ENCODE peak calls at places on chromosomes 13 and 19, in nine cellular contexts. One of them, this sample, is unnamed.

GRCh38 chr13:29954082-29955043 is 103.9 kb upstream of the UBL3 start:
- DNase-seq in T-helper 2 cell: no peak
- DNase-seq in T-helper 1 cell: peak
- DNase-seq in ELR: no peak
- DNase-seq in EL: no peak
- DNase-seq in stimulated activated CD4-positive, alpha-beta T cell treated with anti-CD3 and anti-CD28 coated beads, TNF-alpha, amount 100 ng/mL, for 24 hours: no peak
- DNase-seq in caudate nucleus: no peak
- DNase-seq in activated CD4-positive, CD25-positive, alpha-beta regulatory T cell treated with anti-CD3 and anti-CD28 coated beads, Interleukin-2, amount 50 U/mL, for 72 hours: peak
- DNase-seq in H1: no peak
- DNase-seq in this sample: no peak

GRCh38 chr19:10611907-10612306 is 13.4 kb upstream of the SLC44A2 start:
- DNase-seq in T-helper 2 cell: no peak
- DNase-seq in T-helper 1 cell: no peak
- DNase-seq in ELR: no peak
- DNase-seq in EL: no peak
- DNase-seq in stimulated activated CD4-positive, alpha-beta T cell treated with anti-CD3 and anti-CD28 coated beads, TNF-alpha, amount 100 ng/mL, for 24 hours: no peak
- DNase-seq in caudate nucleus: no peak
- DNase-seq in activated CD4-positive, CD25-positive, alpha-beta regulatory T cell treated with anti-CD3 and anti-CD28 coated beads, Interleukin-2, amount 50 U/mL, for 72 hours: no peak
- DNase-seq in H1: no peak
- DNase-seq in this sample: no peak

GRCh38 chr13:24605923-24606372 is 74.3 kb upstream of the ATP12A start:
- DNase-seq in T-helper 2 cell: no peak
- DNase-seq in T-helper 1 cell: no peak
- DNase-seq in ELR: peak
- DNase-seq in EL: peak
- DNase-seq in stimulated activated CD4-positive, alpha-beta T cell treated with anti-CD3 and anti-CD28 coated beads, TNF-alpha, amount 100 ng/mL, for 24 hours: no peak
- DNase-seq in caudate nucleus: no peak
- DNase-seq in activated CD4-positive, CD25-positive, alpha-beta regulatory T cell treated with anti-CD3 and anti-CD28 coated beads, Interleukin-2, amount 50 U/mL, for 72 hours: no peak
- DNase-seq in H1: peak
- DNase-seq in this sample: no peak

GRCh38 chr19:6509118-6509971 is 7.2 kb upstream of the TUBB4A start:
- DNase-seq in T-helper 2 cell: no peak
- DNase-seq in T-helper 1 cell: no peak
- DNase-seq in ELR: no peak
- DNase-seq in EL: no peak
- DNase-seq in stimulated activated CD4-positive, alpha-beta T cell treated with anti-CD3 and anti-CD28 coated beads, TNF-alpha, amount 100 ng/mL, for 24 hours: no peak
- DNase-seq in caudate nucleus: peak
- DNase-seq in activated CD4-positive, CD25-positive, alpha-beta regulatory T cell treated with anti-CD3 and anti-CD28 coated beads, Interleukin-2, amount 50 U/mL, for 72 hours: no peak
- DNase-seq in H1: no peak
- DNase-seq in this sample: peak

GRCh38 chr19:6481541-6482342 is at the start of gene DENND1C:
- DNase-seq in T-helper 2 cell: peak
- DNase-seq in T-helper 1 cell: no peak
- DNase-seq in ELR: peak
- DNase-seq in EL: no peak
- DNase-seq in stimulated activated CD4-positive, alpha-beta T cell treated with anti-CD3 and anti-CD28 coated beads, TNF-alpha, amount 100 ng/mL, for 24 hours: peak
- DNase-seq in caudate nucleus: peak
- DNase-seq in activated CD4-positive, CD25-positive, alpha-beta regulatory T cell treated with anti-CD3 and anti-CD28 coated beads, Interleukin-2, amount 50 U/mL, for 72 hours: peak
- DNase-seq in H1: peak
- DNase-seq in this sample: peak

GRCh38 chr19:10112895-10113591 is 1.6 kb downstream of the P2RY11 start:
- DNase-seq in T-helper 2 cell: peak
- DNase-seq in T-helper 1 cell: peak
- DNase-seq in ELR: peak
- DNase-seq in EL: peak
- DNase-seq in stimulated activated CD4-positive, alpha-beta T cell treated with anti-CD3 and anti-CD28 coated beads, TNF-alpha, amount 100 ng/mL, for 24 hours: no peak
- DNase-seq in caudate nucleus: peak
- DNase-seq in activated CD4-positive, CD25-positive, alpha-beta regulatory T cell treated with anti-CD3 and anti-CD28 coated beads, Interleukin-2, amount 50 U/mL, for 72 hours: peak
- DNase-seq in H1: peak
- DNase-seq in this sample: peak

GRCh38 chr19:55795021-55795420 is 26.1 kb downstream of the RFPL4AL1 start:
- DNase-seq in T-helper 2 cell: no peak
- DNase-seq in T-helper 1 cell: no peak
- DNase-seq in ELR: no peak
- DNase-seq in EL: no peak
- DNase-seq in stimulated activated CD4-positive, alpha-beta T cell treated with anti-CD3 and anti-CD28 coated beads, TNF-alpha, amount 100 ng/mL, for 24 hours: no peak
- DNase-seq in caudate nucleus: no peak
- DNase-seq in activated CD4-positive, CD25-positive, alpha-beta regulatory T cell treated with anti-CD3 and anti-CD28 coated beads, Interleukin-2, amount 50 U/mL, for 72 hours: no peak
- DNase-seq in H1: no peak
- DNase-seq in this sample: no peak

GRCh38 chr13:113849981-113850721 is 13.7 kb downstream of the GAS6 start:
- DNase-seq in T-helper 2 cell: no peak
- DNase-seq in T-helper 1 cell: no peak
- DNase-seq in ELR: no peak
- DNase-seq in EL: no peak
- DNase-seq in stimulated activated CD4-positive, alpha-beta T cell treated with anti-CD3 and anti-CD28 coated beads, TNF-alpha, amount 100 ng/mL, for 24 hours: no peak
- DNase-seq in caudate nucleus: no peak
- DNase-seq in activated CD4-positive, CD25-positive, alpha-beta regulatory T cell treated with anti-CD3 and anti-CD28 coated beads, Interleukin-2, amount 50 U/mL, for 72 hours: peak
- DNase-seq in H1: no peak
- DNase-seq in this sample: no peak

GRCh38 chr19:23263870-23264590 is 13.8 kb upstream of the ZNF724 start:
- DNase-seq in T-helper 2 cell: no peak
- DNase-seq in T-helper 1 cell: no peak
- DNase-seq in ELR: no peak
- DNase-seq in EL: no peak
- DNase-seq in stimulated activated CD4-positive, alpha-beta T cell treated with anti-CD3 and anti-CD28 coated beads, TNF-alpha, amount 100 ng/mL, for 24 hours: no peak
- DNase-seq in caudate nucleus: no peak
- DNase-seq in activated CD4-positive, CD25-positive, alpha-beta regulatory T cell treated with anti-CD3 and anti-CD28 coated beads, Interleukin-2, amount 50 U/mL, for 72 hours: no peak
- DNase-seq in H1: no peak
- DNase-seq in this sample: no peak

This sample was measured in Karpas-422.